ENCODE peak calls at places on chromosomes 6 and 20, in seven cellular contexts. One of them, this sample, is unnamed.

GRCh38 chr6:143543435-143543834 is 31.9 kb upstream of the FUCA2 start:
- DNase-seq in tibial artery: no peak
- DNase-seq in OCI-LY7: no peak
- DNase-seq in A549: no peak
- DNase-seq in HFFc6: no peak
- DNase-seq in LNCaP clone FGC: no peak
- DNase-seq in tibial nerve: no peak
- DNase-seq in this sample: no peak

GRCh38 chr6:109048670-109049415 is 45.8 kb downstream of the SESN1 start:
- DNase-seq in tibial artery: no peak
- DNase-seq in LNCaP clone FGC: no peak
- DNase-seq in A549: no peak
- DNase-seq in OCI-LY7: no peak
- DNase-seq in tibial nerve: no peak
- DNase-seq in HFFc6: no peak
- DNase-seq in this sample: no peak

GRCh38 chr6:167047554-167047953 is 48.4 kb downstream of the CEP43 start:
- DNase-seq in OCI-LY7: peak
- DNase-seq in tibial nerve: no peak
- DNase-seq in HFFc6: no peak
- DNase-seq in tibial artery: no peak
- DNase-seq in LNCaP clone FGC: no peak
- DNase-seq in A549: no peak
- DNase-seq in this sample: peak

GRCh38 chr6:26536571-26537159 is 1.5 kb upstream of the HMGN4 start:
- DNase-seq in A549: peak
- DNase-seq in HFFc6: peak
- DNase-seq in tibial artery: no peak
- DNase-seq in OCI-LY7: peak
- DNase-seq in LNCaP clone FGC: no peak
- DNase-seq in tibial nerve: no peak
- DNase-seq in this sample: peak

GRCh38 chr6:5547571-5547970 is 286.3 kb downstream of the FARS2 start:
- DNase-seq in OCI-LY7: no peak
- DNase-seq in A549: no peak
- DNase-seq in HFFc6: no peak
- DNase-seq in tibial artery: no peak
- DNase-seq in tibial nerve: no peak
- DNase-seq in LNCaP clone FGC: no peak
- DNase-seq in this sample: no peak

GRCh38 chr6:14147891-14148290 is 30.3 kb downstream of the CD83 start:
- DNase-seq in A549: no peak
- DNase-seq in LNCaP clone FGC: no peak
- DNase-seq in OCI-LY7: no peak
- DNase-seq in tibial nerve: no peak
- DNase-seq in tibial artery: no peak
- DNase-seq in HFFc6: no peak
- DNase-seq in this sample: no peak

GRCh38 chr20:49583669-49584417 is 15.9 kb upstream of the PTGIS start:
- DNase-seq in HFFc6: peak
- DNase-seq in LNCaP clone FGC: peak
- DNase-seq in tibial artery: peak
- DNase-seq in tibial nerve: peak
- DNase-seq in OCI-LY7: no peak
- DNase-seq in A549: peak
- DNase-seq in this sample: no peak

GRCh38 chr6:41396335-41396734 is 60.9 kb downstream of the NCR2 start:
- DNase-seq in A549: no peak
- DNase-seq in tibial artery: no peak
- DNase-seq in HFFc6: no peak
- DNase-seq in OCI-LY7: no peak
- DNase-seq in tibial nerve: no peak
- DNase-seq in LNCaP clone FGC: no peak
- DNase-seq in this sample: no peak

GRCh38 chr6:38681850-38682249 is 21.1 kb downstream of the GLO1 start:
- DNase-seq in tibial artery: no peak
- DNase-seq in A549: no peak
- DNase-seq in OCI-LY7: no peak
- DNase-seq in tibial nerve: no peak
- DNase-seq in HFFc6: no peak
- DNase-seq in LNCaP clone FGC: no peak
- DNase-seq in this sample: no peak

DNA sequence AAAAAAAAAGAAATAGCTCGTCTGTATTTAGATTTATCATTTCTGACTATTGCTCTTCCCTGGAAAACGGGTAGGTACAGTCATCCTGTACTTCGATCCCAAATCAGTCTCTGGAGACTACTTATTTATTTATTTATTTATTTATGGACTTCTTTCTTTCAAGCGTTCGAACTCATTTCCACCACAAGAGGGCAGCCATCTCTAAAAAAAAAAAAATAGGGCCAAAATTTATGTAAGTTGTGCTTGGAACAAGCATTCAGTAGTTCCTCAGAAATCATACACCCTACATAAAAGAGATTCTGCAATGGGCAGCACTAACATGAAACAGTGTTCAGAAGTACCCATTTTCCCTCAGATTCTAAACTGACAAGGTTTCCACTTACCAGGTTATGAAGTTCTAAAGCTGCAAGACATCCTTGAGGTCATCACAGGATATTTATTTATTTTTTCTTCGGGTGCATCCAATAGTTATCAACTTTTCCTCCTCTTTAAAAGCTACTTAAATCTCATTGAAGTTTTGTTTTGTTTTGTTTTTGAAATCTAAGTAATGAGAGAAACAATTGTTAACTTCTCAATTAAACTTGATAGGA is 1.9 kb upstream of the BMP2 start:
- DNase-seq in tibial artery: no peak
- DNase-seq in A549: peak
- DNase-seq in HFFc6: peak
- DNase-seq in OCI-LY7: peak
- DNase-seq in tibial nerve: peak
- DNase-seq in LNCaP clone FGC: peak
- DNase-seq in this sample: peak
- TF ChIP-seq CTCF in tibial artery: peak
- TF ChIP-seq CTCF in A549: peak
- TF ChIP-seq CTCF in HFFc6: peak
- TF ChIP-seq CTCF in OCI-LY7: peak
- TF ChIP-seq CTCF in tibial nerve: peak
- TF ChIP-seq CTCF in LNCaP clone FGC: peak
- TF ChIP-seq CTCF in this sample: peak

DNA sequence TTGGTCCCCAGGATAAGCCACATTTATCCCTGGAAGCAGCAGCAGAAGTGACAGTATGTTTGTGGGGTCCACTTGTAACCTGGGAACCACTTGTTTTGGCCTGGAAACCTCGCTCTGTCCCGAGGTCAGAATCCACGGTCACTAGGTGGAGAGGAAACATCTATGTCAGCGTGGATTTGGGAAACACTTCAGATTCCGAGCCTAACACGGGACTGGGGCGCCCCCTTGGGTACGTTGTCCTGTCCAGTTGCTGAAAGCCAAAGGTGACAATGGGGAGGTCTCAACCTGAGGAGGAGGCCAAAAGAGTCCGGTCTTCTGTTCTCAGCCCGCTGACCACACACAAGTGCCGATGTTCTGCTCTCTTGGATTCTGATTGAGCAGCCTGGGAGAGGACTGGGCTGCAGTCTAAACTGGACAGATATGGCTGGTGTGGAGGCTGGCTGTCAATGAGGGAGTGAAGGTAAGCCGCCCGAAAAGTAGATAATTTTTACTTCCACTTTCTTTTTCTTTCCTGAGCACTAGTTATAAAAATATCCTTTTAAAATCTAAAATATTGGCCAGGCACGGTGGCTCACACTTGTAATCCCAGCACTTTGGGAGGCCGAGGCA is 4.9 kb upstream of the ZFP57 start:
- DNase-seq in tibial nerve: no peak
- DNase-seq in LNCaP clone FGC: no peak
- DNase-seq in OCI-LY7: no peak
- DNase-seq in HFFc6: no peak
- DNase-seq in tibial artery: no peak
- DNase-seq in A549: no peak
- DNase-seq in this sample: no peak
- TF ChIP-seq CTCF in tibial nerve: no peak
- TF ChIP-seq CTCF in LNCaP clone FGC: peak
- TF ChIP-seq CTCF in OCI-LY7: no peak
- TF ChIP-seq CTCF in HFFc6: peak
- TF ChIP-seq CTCF in tibial artery: no peak
- TF ChIP-seq CTCF in A549: no peak
- TF ChIP-seq CTCF in this sample: peak

GRCh38 chr20:36439731-36440072 is 101.6 kb upstream of the MYL9 start:
- DNase-seq in A549: no peak
- DNase-seq in OCI-LY7: no peak
- DNase-seq in LNCaP clone FGC: no peak
- DNase-seq in tibial artery: no peak
- DNase-seq in tibial nerve: no peak
- DNase-seq in HFFc6: no peak
- DNase-seq in this sample: no peak
- TF ChIP-seq CTCF in A549: no peak
- TF ChIP-seq CTCF in OCI-LY7: peak
- TF ChIP-seq CTCF in LNCaP clone FGC: no peak
- TF ChIP-seq CTCF in tibial artery: no peak
- TF ChIP-seq CTCF in tibial nerve: no peak
- TF ChIP-seq CTCF in HFFc6: peak
- TF ChIP-seq CTCF in this sample: no peak

GRCh38 chr20:32672982-32673727 is 586 bp downstream of the C20orf203 start:
- DNase-seq in LNCaP clone FGC: no peak
- DNase-seq in HFFc6: no peak
- DNase-seq in A549: no peak
- DNase-seq in tibial nerve: no peak
- DNase-seq in tibial artery: no peak
- DNase-seq in OCI-LY7: peak
- DNase-seq in this sample: peak
- TF ChIP-seq CTCF in LNCaP clone FGC: no peak
- TF ChIP-seq CTCF in HFFc6: no peak
- TF ChIP-seq CTCF in A549: no peak
- TF ChIP-seq CTCF in tibial nerve: no peak
- TF ChIP-seq CTCF in tibial artery: no peak
- TF ChIP-seq CTCF in OCI-LY7: peak
- TF ChIP-seq CTCF in this sample: peak

GRCh38 chr20:44460795-44461141 is 14.9 kb upstream of the TTPAL start:
- DNase-seq in A549: peak
- DNase-seq in tibial artery: no peak
- DNase-seq in LNCaP clone FGC: peak
- DNase-seq in tibial nerve: peak
- DNase-seq in HFFc6: peak
- DNase-seq in OCI-LY7: peak
- DNase-seq in this sample: peak
- TF ChIP-seq CTCF in A549: peak
- TF ChIP-seq CTCF in tibial artery: no peak
- TF ChIP-seq CTCF in LNCaP clone FGC: peak
- TF ChIP-seq CTCF in tibial nerve: peak
- TF ChIP-seq CTCF in HFFc6: peak
- TF ChIP-seq CTCF in OCI-LY7: peak
- TF ChIP-seq CTCF in this sample: peak

This sample was measured in GM13977.